ENCODE peak calls at places on chromosome 5, in nine cellular contexts. C, M, U, K, J, T, L, A and W are unnamed samples.
A peak's percentile ranks its signal among the peaks of the same experiment; 100 is the strongest.

GRCh38 chr5:71732011-71732410 is 12.9 kb downstream of the CARTPT start:
- DNase-seq in T (no peak), A (no peak), M (no peak), J (no peak), L (no peak), U (no peak), C (no peak), K (no peak), W (no peak)

GRCh38 chr5:78591227-78591626 is 57.3 kb downstream of the LHFPL2 start:
- DNase-seq in L (peak; percentile 45), A (no peak), M (no peak), K (no peak), C (no peak), T (no peak), J (peak; percentile 51), U (no peak), W (no peak)

GRCh38 chr5:34707451-34708107 is 51.5 kb downstream of the RAI14 start:
- DNase-seq in T (no peak), J (no peak), A (no peak), U (no peak), C (no peak), K (peak; percentile 50), L (no peak), M (no peak), W (no peak)

GRCh38 chr5:76376141-76376900 is 26.8 kb upstream of the IQGAP2 start:
- DNase-seq in A (no peak), M (no peak), T (no peak), U (no peak), J (peak; percentile 7), L (no peak), C (no peak), K (no peak), W (no peak)

GRCh38 chr5:42992035-42992570 is 48.0 kb downstream of the ANXA2R start:
- DNase-seq in K (no peak), A (peak; percentile 80), T (no peak), J (peak; percentile 92), U (peak; percentile 87), M (peak; percentile 73), L (peak; percentile 81), C (peak; percentile 81), W (peak; percentile 79)

GRCh38 chr5:153654444-153654843 is 164.0 kb downstream of the GRIA1 start:
- DNase-seq in T (no peak), M (no peak), L (no peak), U (no peak), K (peak; percentile 39), C (no peak), J (no peak), A (no peak), W (no peak)

GRCh38 chr5:151758141-151758429 is 346 bp downstream of the ATOX1 start:
- DNase-seq in M (peak; percentile 64), K (no peak), A (no peak), U (no peak), T (no peak), C (no peak), L (no peak), J (no peak), W (no peak)

GRCh38 chr5:56669534-56670483 is 145.5 kb upstream of the MAP3K1 start:
- DNase-seq in M (peak; percentile 66), A (peak; percentile 72), L (no peak), K (no peak), U (no peak), T (no peak), C (peak; percentile 67), J (no peak), W (peak; percentile 29)

GRCh38 chr5:38830521-38831051 is 15.2 kb upstream of the OSMR start:
- DNase-seq in J (no peak), A (no peak), K (no peak), U (no peak), L (no peak), T (no peak), C (no peak), M (no peak), W (no peak)

GRCh38 chr5:91341159-91341558 is 42.0 kb downstream of the ARRDC3 start:
- DNase-seq in T (no peak), J (peak; percentile 53), U (no peak), K (no peak), C (no peak), L (no peak), A (no peak), M (no peak), W (no peak)

GRCh38 chr5:36689225-36689624 is 82.8 kb downstream of the SLC1A3 start:
- DNase-seq in T (no peak), M (no peak), J (no peak), L (no peak), U (no peak), K (peak; percentile 60), A (no peak), C (no peak), W (no peak)

GRCh38 chr5:103499236-103499635 is 63.4 kb downstream of the NUDT12 start:
- DNase-seq in U (no peak), K (no peak), L (no peak), T (no peak), A (no peak), J (no peak), C (no peak), M (no peak), W (no peak)